ENCODE peak calls at places on chromosomes 3 and 15, in four cellular contexts. Y is psoas muscle; B is HFF-Myc; I is effector CD4-positive, alpha-beta T cell. Q is an unnamed sample.

GRCh38 chr3:52117537-52117936 is 36.7 kb downstream of the POC1A start:
- DNase-seq in Y (no peak), I (no peak), B (no peak), Q (no peak)

GRCh38 chr3:13244695-13245449 is 171.6 kb upstream of the IQSEC1 start:
- DNase-seq in Y (no peak), B (no peak), I (no peak), Q (no peak)

GRCh38 chr3:173920386-173920785 is 522.8 kb downstream of the NLGN1 start:
- DNase-seq in B (peak; percentile 5), Y (no peak), I (no peak), Q (no peak)

GRCh38 chr15:54045397-54045796 is 67.2 kb downstream of the UNC13C start:
- DNase-seq in I (no peak), Y (no peak), B (no peak), Q (no peak)

GRCh38 chr15:80466543-80466942 is 62.4 kb downstream of the ARNT2 start:
- DNase-seq in I (no peak), Y (no peak), B (no peak), Q (no peak)

GRCh38 chr15:52735231-52736089 is 54.7 kb downstream of the ONECUT1 start:
- DNase-seq in Y (no peak), B (peak; percentile 73), I (peak; percentile 73), Q (peak; percentile 85)

GRCh38 chr15:78509726-78510312 is 2.4 kb downstream of the HYKK start:
- DNase-seq in I (no peak), Y (no peak), B (no peak), Q (no peak)

GRCh38 chr3:111850481-111850880 is 8.6 kb upstream of the PHLDB2 start:
- DNase-seq in B (no peak), Y (no peak), I (no peak), Q (no peak)

GRCh38 chr3:71817262-71817661 is 32.3 kb upstream of the PROK2 start:
- DNase-seq in I (no peak), B (no peak), Y (no peak), Q (no peak)

GRCh38 chr3:42043116-42043796 is 47.9 kb upstream of the TRAK1 start:
- DNase-seq in I (no peak), B (no peak), Y (no peak), Q (peak; percentile 31)

GRCh38 chr15:72037321-72037720 is 80.6 kb downstream of the MYO9A start:
- DNase-seq in B (no peak), I (no peak), Y (no peak), Q (no peak)

GRCh38 chr3:87710511-87710910 is 348.3 kb downstream of the CGGBP1 start:
- DNase-seq in I (no peak), Y (no peak), B (no peak), Q (no peak)